ENCODE peak calls at places on chromosomes 2 and 18, in six cellular contexts. One of them, this sample, is unnamed.
A peak's percentile ranks its signal among the peaks of the same experiment; 100 is the strongest.

GRCh38 chr2:109384308-109385271 is 229.2 kb downstream of the SEPTIN10 start:
- DNase-seq in uterus: peak; percentile 12
- DNase-seq in endodermal cell: peak; percentile 35
- DNase-seq in pancreas: no peak
- DNase-seq in esophagus muscularis mucosa: no peak
- DNase-seq in GM23248: no peak
- DNase-seq in this sample: no peak

GRCh38 chr2:145652546-145652945 is 1132.6 kb upstream of the ZEB2 start:
- DNase-seq in uterus: no peak
- DNase-seq in endodermal cell: no peak
- DNase-seq in pancreas: no peak
- DNase-seq in esophagus muscularis mucosa: no peak
- DNase-seq in GM23248: no peak
- DNase-seq in this sample: peak; percentile 96

GRCh38 chr2:101190753-101191516 is 39.8 kb upstream of the TBC1D8 start:
- DNase-seq in uterus: no peak
- DNase-seq in endodermal cell: no peak
- DNase-seq in pancreas: no peak
- DNase-seq in esophagus muscularis mucosa: no peak
- DNase-seq in GM23248: peak; percentile 19
- DNase-seq in this sample: peak; percentile 63

GRCh38 chr2:159204381-159204780 is 82.1 kb downstream of the WDSUB1 start:
- DNase-seq in uterus: no peak
- DNase-seq in endodermal cell: peak; percentile 33
- DNase-seq in pancreas: no peak
- DNase-seq in esophagus muscularis mucosa: no peak
- DNase-seq in GM23248: no peak
- DNase-seq in this sample: no peak

GRCh38 chr18:23634692-23635091 is 28.0 kb downstream of the ANKRD29 start:
- DNase-seq in uterus: no peak
- DNase-seq in endodermal cell: no peak
- DNase-seq in pancreas: no peak
- DNase-seq in esophagus muscularis mucosa: no peak
- DNase-seq in GM23248: no peak
- DNase-seq in this sample: no peak

GRCh38 chr2:61042807-61043206 is 22.9 kb upstream of the SANBR start:
- DNase-seq in uterus: no peak
- DNase-seq in endodermal cell: no peak
- DNase-seq in pancreas: no peak
- DNase-seq in esophagus muscularis mucosa: no peak
- DNase-seq in GM23248: no peak
- DNase-seq in this sample: no peak

GRCh38 chr2:30139131-30139870 is 7.5 kb upstream of the YPEL5 start:
- DNase-seq in uterus: no peak
- DNase-seq in endodermal cell: no peak
- DNase-seq in pancreas: no peak
- DNase-seq in esophagus muscularis mucosa: no peak
- DNase-seq in GM23248: no peak
- DNase-seq in this sample: no peak

GRCh38 chr18:63325086-63325686 is 5.6 kb upstream of the BCL2 start:
- DNase-seq in uterus: no peak
- DNase-seq in endodermal cell: no peak
- DNase-seq in pancreas: no peak
- DNase-seq in esophagus muscularis mucosa: no peak
- DNase-seq in GM23248: no peak
- DNase-seq in this sample: no peak

GRCh38 chr2:218781691-218782528 is at the start of gene CYP27A1:
- DNase-seq in uterus: peak; percentile 50
- DNase-seq in endodermal cell: peak; percentile 86
- DNase-seq in pancreas: peak; percentile 48
- DNase-seq in esophagus muscularis mucosa: no peak
- DNase-seq in GM23248: peak; percentile 62
- DNase-seq in this sample: peak; percentile 22

GRCh38 chr2:166230024-166230723 is 102.4 kb upstream of the SCN1A start:
- DNase-seq in uterus: no peak
- DNase-seq in endodermal cell: no peak
- DNase-seq in pancreas: no peak
- DNase-seq in esophagus muscularis mucosa: no peak
- DNase-seq in GM23248: peak; percentile 48
- DNase-seq in this sample: peak; percentile 78

GRCh38 chr2:176175729-176176074 is 12.8 kb upstream of the HOXD1 start:
- DNase-seq in uterus: peak; percentile 26
- DNase-seq in endodermal cell: peak; percentile 60
- DNase-seq in pancreas: no peak
- DNase-seq in esophagus muscularis mucosa: no peak
- DNase-seq in GM23248: no peak
- DNase-seq in this sample: no peak

GRCh38 chr2:15334650-15335326 is 226.3 kb downstream of the NBAS start:
- DNase-seq in uterus: no peak
- DNase-seq in endodermal cell: no peak
- DNase-seq in pancreas: no peak
- DNase-seq in esophagus muscularis mucosa: no peak
- DNase-seq in GM23248: peak; percentile 41
- DNase-seq in this sample: peak; percentile 26

GRCh38 chr18:52287151-52287550 is 52.8 kb upstream of the DCC start:
- DNase-seq in uterus: no peak
- DNase-seq in endodermal cell: no peak
- DNase-seq in pancreas: no peak
- DNase-seq in esophagus muscularis mucosa: no peak
- DNase-seq in GM23248: no peak
- DNase-seq in this sample: no peak

GRCh38 chr2:12428324-12428723 is 288.4 kb upstream of the TRIB2 start:
- DNase-seq in uterus: no peak
- DNase-seq in endodermal cell: peak; percentile 77
- DNase-seq in pancreas: no peak
- DNase-seq in esophagus muscularis mucosa: no peak
- DNase-seq in GM23248: no peak
- DNase-seq in this sample: peak; percentile 66

GRCh38 chr2:169012812-169013627 is 18.1 kb downstream of the ABCB11 start:
- DNase-seq in uterus: no peak
- DNase-seq in endodermal cell: no peak
- DNase-seq in pancreas: no peak
- DNase-seq in esophagus muscularis mucosa: no peak
- DNase-seq in GM23248: no peak
- DNase-seq in this sample: no peak

GRCh38 chr2:37301408-37301807 is 23.2 kb downstream of the PRKD3 start:
- DNase-seq in uterus: no peak
- DNase-seq in endodermal cell: no peak
- DNase-seq in pancreas: no peak
- DNase-seq in esophagus muscularis mucosa: no peak
- DNase-seq in GM23248: peak; percentile 59
- DNase-seq in this sample: no peak

GRCh38 chr2:54599914-54600313 is 123.5 kb upstream of the EML6 start:
- DNase-seq in uterus: peak; percentile 45
- DNase-seq in endodermal cell: no peak
- DNase-seq in pancreas: peak; percentile 37
- DNase-seq in esophagus muscularis mucosa: no peak
- DNase-seq in GM23248: peak; percentile 59
- DNase-seq in this sample: no peak

GRCh38 chr18:67599277-67599676 is 82.8 kb upstream of the DSEL start:
- DNase-seq in uterus: no peak
- DNase-seq in endodermal cell: no peak
- DNase-seq in pancreas: no peak
- DNase-seq in esophagus muscularis mucosa: no peak
- DNase-seq in GM23248: peak; percentile 71
- DNase-seq in this sample: peak; percentile 92

GRCh38 chr2:1484131-1484884 is 71.0 kb downstream of the TPO start:
- DNase-seq in uterus: no peak
- DNase-seq in endodermal cell: peak; percentile 14
- DNase-seq in pancreas: no peak
- DNase-seq in esophagus muscularis mucosa: no peak
- DNase-seq in GM23248: no peak
- DNase-seq in this sample: no peak

GRCh38 chr2:158359846-158360245 is 96.7 kb downstream of the CCDC148 start:
- DNase-seq in uterus: no peak
- DNase-seq in endodermal cell: peak; percentile 50
- DNase-seq in pancreas: no peak
- DNase-seq in esophagus muscularis mucosa: no peak
- DNase-seq in GM23248: peak; percentile 2
- DNase-seq in this sample: no peak

GRCh38 chr2:113890253-113891235 is 655 bp downstream of the ACTR3 start:
- DNase-seq in uterus: peak; percentile 46
- DNase-seq in endodermal cell: peak; percentile 79
- DNase-seq in pancreas: peak; percentile 68
- DNase-seq in esophagus muscularis mucosa: no peak
- DNase-seq in GM23248: peak; percentile 83
- DNase-seq in this sample: peak; percentile 74

GRCh38 chr2:230794472-230794871 is 70.3 kb upstream of the ITM2C start:
- DNase-seq in uterus: no peak
- DNase-seq in endodermal cell: no peak
- DNase-seq in pancreas: no peak
- DNase-seq in esophagus muscularis mucosa: no peak
- DNase-seq in GM23248: no peak
- DNase-seq in this sample: peak; percentile 43

GRCh38 chr2:35931115-35931514 is 424.5 kb upstream of the CRIM1 start:
- DNase-seq in uterus: no peak
- DNase-seq in endodermal cell: no peak
- DNase-seq in pancreas: no peak
- DNase-seq in esophagus muscularis mucosa: no peak
- DNase-seq in GM23248: no peak
- DNase-seq in this sample: no peak
- H3K4me3 ChIP-seq in uterus: no peak overlapping the region
- H3K4me3 ChIP-seq in endodermal cell: no peak overlapping the region
- H3K4me3 ChIP-seq in pancreas: no peak overlapping the region
- H3K4me3 ChIP-seq in esophagus muscularis mucosa: no peak overlapping the region
- H3K4me3 ChIP-seq in GM23248: no peak overlapping the region
- H3K4me3 ChIP-seq in this sample: no peak overlapping the region

GRCh38 chr2:85600951-85601770 is 1.3 kb downstream of the TMEM150A start:
- DNase-seq in uterus: no peak
- DNase-seq in endodermal cell: peak; percentile 35
- DNase-seq in pancreas: no peak
- DNase-seq in esophagus muscularis mucosa: no peak
- DNase-seq in GM23248: no peak
- DNase-seq in this sample: no peak
- H3K4me3 ChIP-seq in uterus: peak overlapping the region; percentile 68
- H3K4me3 ChIP-seq in endodermal cell: peak overlapping the region; percentile 81
- H3K4me3 ChIP-seq in pancreas: peak overlapping the region; percentile 77
- H3K4me3 ChIP-seq in esophagus muscularis mucosa: peak overlapping the region; percentile 91
- H3K4me3 ChIP-seq in GM23248: peak overlapping the region; percentile 79
- H3K4me3 ChIP-seq in this sample: peak overlapping the region; percentile 97

GRCh38 chr18:79547413-79548076 is 132.1 kb upstream of the CTDP1 start:
- DNase-seq in uterus: peak; percentile 10
- DNase-seq in endodermal cell: peak; percentile 33
- DNase-seq in pancreas: peak; percentile 12
- DNase-seq in esophagus muscularis mucosa: no peak
- DNase-seq in GM23248: no peak
- DNase-seq in this sample: no peak

GRCh38 chr18:79548621-79548985 is 131.0 kb upstream of the CTDP1 start:
- DNase-seq in uterus: peak; percentile 10
- DNase-seq in endodermal cell: no peak
- DNase-seq in pancreas: peak; percentile 5
- DNase-seq in esophagus muscularis mucosa: no peak
- DNase-seq in GM23248: no peak
- DNase-seq in this sample: no peak

GRCh38 chr18:79548986-79549637 is 130.5 kb upstream of the CTDP1 start:
- DNase-seq in uterus: peak; percentile 5
- DNase-seq in endodermal cell: peak; percentile 29
- DNase-seq in pancreas: peak; percentile 8
- DNase-seq in esophagus muscularis mucosa: no peak
- DNase-seq in GM23248: no peak
- DNase-seq in this sample: no peak

GRCh38 chr18:79546781-79547272 is 132.8 kb upstream of the CTDP1 start:
- DNase-seq in uterus: peak; percentile 10
- DNase-seq in endodermal cell: peak; percentile 28
- DNase-seq in pancreas: no peak
- DNase-seq in esophagus muscularis mucosa: no peak
- DNase-seq in GM23248: no peak
- DNase-seq in this sample: no peak

DNA sequence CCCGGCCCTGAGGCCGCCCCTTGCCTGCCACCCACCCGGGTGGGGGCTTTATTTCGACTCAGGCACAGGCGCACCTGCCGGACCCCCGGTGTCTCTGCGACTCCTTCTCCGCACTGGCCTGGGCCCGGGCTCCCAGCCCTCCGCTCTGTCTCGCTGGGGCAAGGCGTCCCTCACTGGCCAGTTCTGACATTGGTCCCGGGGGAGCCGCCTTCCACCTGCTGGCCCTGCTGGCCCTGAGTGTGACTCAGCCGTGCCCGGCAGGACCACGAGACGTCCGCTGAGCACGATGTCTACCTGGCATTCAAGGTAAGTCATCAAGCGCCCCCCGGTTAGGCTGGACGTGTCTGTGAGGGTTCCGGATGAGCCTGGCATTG is 131.5 kb upstream of the CTDP1 start:
- DNase-seq in uterus: peak; percentile 11
- DNase-seq in endodermal cell: peak; percentile 30
- DNase-seq in pancreas: peak; percentile 11
- DNase-seq in esophagus muscularis mucosa: no peak
- DNase-seq in GM23248: no peak
- DNase-seq in this sample: no peak
- H3K4me3 ChIP-seq in uterus: no peak overlapping the region
- H3K4me3 ChIP-seq in endodermal cell: no peak overlapping the region
- H3K4me3 ChIP-seq in pancreas: no peak overlapping the region
- H3K4me3 ChIP-seq in esophagus muscularis mucosa: no peak overlapping the region
- H3K4me3 ChIP-seq in GM23248: no peak overlapping the region
- H3K4me3 ChIP-seq in this sample: no peak overlapping the region

GRCh38 chr2:212908031-212908430 is 243.4 kb downstream of the IKZF2 start:
- DNase-seq in uterus: no peak
- DNase-seq in endodermal cell: no peak
- DNase-seq in pancreas: no peak
- DNase-seq in esophagus muscularis mucosa: no peak
- DNase-seq in GM23248: no peak
- DNase-seq in this sample: peak; percentile 17

GRCh38 chr2:212906620-212907019 is 244.8 kb downstream of the IKZF2 start:
- DNase-seq in uterus: no peak
- DNase-seq in endodermal cell: no peak
- DNase-seq in pancreas: no peak
- DNase-seq in esophagus muscularis mucosa: no peak
- DNase-seq in GM23248: no peak
- DNase-seq in this sample: no peak

GRCh38 chr2:212903413-212903812 is 248.0 kb downstream of the IKZF2 start:
- DNase-seq in uterus: no peak
- DNase-seq in endodermal cell: no peak
- DNase-seq in pancreas: no peak
- DNase-seq in esophagus muscularis mucosa: no peak
- DNase-seq in GM23248: no peak
- DNase-seq in this sample: no peak

GRCh38 chr2:212904646-212905045 is 246.8 kb downstream of the IKZF2 start:
- DNase-seq in uterus: no peak
- DNase-seq in endodermal cell: no peak
- DNase-seq in pancreas: no peak
- DNase-seq in esophagus muscularis mucosa: no peak
- DNase-seq in GM23248: no peak
- DNase-seq in this sample: no peak

DNA sequence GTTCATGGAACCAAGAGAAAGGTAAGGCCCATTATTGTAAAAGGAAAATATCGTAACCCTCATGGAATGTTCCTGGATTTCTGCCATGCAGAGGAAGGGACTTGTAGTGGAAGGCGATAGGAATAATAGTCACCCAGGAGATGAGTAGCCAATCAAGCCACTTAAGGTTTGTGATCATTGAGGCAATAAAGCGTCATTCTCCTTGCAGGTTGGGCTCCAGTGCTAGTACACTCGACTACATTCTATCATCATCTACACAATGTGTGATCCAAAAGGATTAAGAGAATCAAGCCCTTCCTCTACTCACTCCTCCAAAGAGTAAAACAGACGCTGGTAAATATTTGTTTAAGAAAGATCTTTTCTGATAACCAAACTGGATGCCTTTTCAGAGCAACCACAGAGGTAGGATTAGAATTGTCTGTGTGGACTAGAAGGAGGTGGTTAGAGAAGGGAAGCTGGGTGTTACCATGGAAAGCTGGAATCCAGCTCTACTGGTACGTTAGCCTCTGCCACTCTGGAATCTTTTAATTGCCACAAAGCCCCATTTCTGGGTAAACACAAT is 245.7 kb downstream of the IKZF2 start:
- DNase-seq in uterus: no peak
- DNase-seq in endodermal cell: no peak
- DNase-seq in pancreas: no peak
- DNase-seq in esophagus muscularis mucosa: no peak
- DNase-seq in GM23248: no peak
- DNase-seq in this sample: peak; percentile 12
- H3K4me3 ChIP-seq in uterus: no peak overlapping the region
- H3K4me3 ChIP-seq in endodermal cell: no peak overlapping the region
- H3K4me3 ChIP-seq in pancreas: no peak overlapping the region
- H3K4me3 ChIP-seq in esophagus muscularis mucosa: no peak overlapping the region
- H3K4me3 ChIP-seq in GM23248: no peak overlapping the region
- H3K4me3 ChIP-seq in this sample: no peak overlapping the region

This sample was measured in fibroblast of villous mesenchyme.